ENCODE peak calls at places on chromosomes 1 and 21, in six cellular contexts. A is heart right ventricle, W is breast epithelium, B is pancreas, J is glutamatergic neuron, M is GM13977. N is an unnamed sample.

GRCh38 chr1:79188371-79188770 is 181.8 kb upstream of the ADGRL4 start:
- DNase-seq in A (no peak), W (no peak), B (no peak), J (no peak), M (no peak), N (no peak)

GRCh38 chr1:41870076-41870562 is 48.6 kb downstream of the HIVEP3 start:
- DNase-seq in A (no peak), W (no peak), B (no peak), J (no peak), M (peak), N (no peak)

GRCh38 chr21:41958886-41959563 is 5.2 kb upstream of the C2CD2 start:
- DNase-seq in A (no peak), W (peak), B (no peak), J (no peak), M (peak), N (no peak)

GRCh38 chr1:151898519-151898991 is 10.8 kb downstream of the THEM4 start:
- DNase-seq in A (no peak), W (no peak), B (no peak), J (no peak), M (no peak), N (no peak)

GRCh38 chr1:38444311-38444710 is 397.7 kb upstream of the POU3F1 start:
- DNase-seq in A (no peak), W (no peak), B (no peak), J (no peak), M (no peak), N (no peak)

GRCh38 chr1:225987491-225988316 is 11.4 kb downstream of the SDE2 start:
- DNase-seq in A (no peak), W (no peak), B (no peak), J (no peak), M (no peak), N (no peak)

GRCh38 chr1:198780376-198780775 is 141.5 kb downstream of the PTPRC start:
- DNase-seq in A (no peak), W (no peak), B (no peak), J (no peak), M (no peak), N (no peak)

GRCh38 chr1:92728687-92729086 is 56.2 kb downstream of the EVI5 start:
- DNase-seq in A (no peak), W (no peak), B (no peak), J (no peak), M (no peak), N (no peak)

GRCh38 chr1:109768335-109768650 is 4.6 kb upstream of the EPS8L3 start:
- DNase-seq in A (no peak), W (peak), B (no peak), J (peak), M (no peak), N (peak)

GRCh38 chr1:109249654-109250401 is 489 bp downstream of the CELSR2 start:
- DNase-seq in A (no peak), W (no peak), B (no peak), J (peak), M (no peak), N (no peak)

GRCh38 chr1:170494369-170494768 is 37.6 kb upstream of the GORAB start:
- DNase-seq in A (peak), W (no peak), B (peak), J (no peak), M (no peak), N (no peak)

GRCh38 chr1:27057801-27058647 is 45.4 kb upstream of the TENT5B start:
- DNase-seq in A (no peak), W (no peak), B (no peak), J (peak), M (no peak), N (no peak)

GRCh38 chr1:40606978-40607377 is 58.5 kb downstream of the RIMS3 start:
- DNase-seq in A (no peak), W (no peak), B (no peak), J (no peak), M (no peak), N (no peak)

GRCh38 chr1:194161591-194161990 is 975.2 kb upstream of the B3GALT2 start:
- DNase-seq in A (no peak), W (no peak), B (no peak), J (no peak), M (no peak), N (no peak)

GRCh38 chr21:38386967-38387366 is 111.3 kb downstream of the ERG start:
- DNase-seq in A (no peak), W (no peak), B (no peak), J (no peak), M (no peak), N (no peak)

GRCh38 chr1:11301593-11301992 is 28.6 kb downstream of the UBIAD1 start:
- DNase-seq in A (no peak), W (no peak), B (no peak), J (no peak), M (no peak), N (no peak)

GRCh38 chr1:143611159-143611558 is 360.6 kb downstream of the FAM72C start:
- DNase-seq in A (no peak), W (no peak), B (no peak), J (peak), M (no peak), N (no peak)

GRCh38 chr1:179153217-179153616 is 71.3 kb downstream of the TOR3A start:
- DNase-seq in A (no peak), W (no peak), B (no peak), J (no peak), M (no peak), N (no peak)

GRCh38 chr1:224629965-224630364 is 13.8 kb downstream of the CNIH3 start:
- DNase-seq in A (no peak), W (no peak), B (no peak), J (no peak), M (no peak), N (no peak)

GRCh38 chr1:202967684-202968281 is 726 bp upstream of the CYB5R1 start:
- DNase-seq in A (peak), W (no peak), B (no peak), J (no peak), M (peak), N (no peak)
- TF ChIP-seq CTCF in A (no peak), W (peak), B (no peak), J (no peak), M (no peak), N (no peak)

DNA sequence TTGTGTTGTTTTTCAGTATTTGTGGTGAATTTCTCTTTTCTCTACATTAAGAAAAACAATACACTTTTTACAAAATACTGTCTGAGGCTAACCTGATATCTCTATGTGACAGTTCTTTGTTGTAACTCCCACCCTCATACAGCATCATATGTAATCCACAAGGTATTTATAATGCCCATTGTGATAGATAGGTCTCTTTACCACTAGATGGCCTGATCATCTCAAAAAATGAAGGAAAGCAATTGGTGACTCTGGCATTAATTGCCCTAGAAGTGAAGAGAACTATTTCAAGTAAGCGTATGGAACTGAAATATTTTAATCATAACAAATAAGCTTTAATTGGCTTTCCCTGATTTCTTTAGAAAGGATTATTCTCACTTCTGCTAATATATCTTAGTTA is 36.2 kb upstream of the HFM1 start:
- DNase-seq in A (no peak), W (no peak), B (no peak), J (no peak), M (peak), N (no peak)
- TF ChIP-seq CTCF in A (no peak), W (no peak), B (no peak), J (no peak), M (peak), N (no peak)

DNA sequence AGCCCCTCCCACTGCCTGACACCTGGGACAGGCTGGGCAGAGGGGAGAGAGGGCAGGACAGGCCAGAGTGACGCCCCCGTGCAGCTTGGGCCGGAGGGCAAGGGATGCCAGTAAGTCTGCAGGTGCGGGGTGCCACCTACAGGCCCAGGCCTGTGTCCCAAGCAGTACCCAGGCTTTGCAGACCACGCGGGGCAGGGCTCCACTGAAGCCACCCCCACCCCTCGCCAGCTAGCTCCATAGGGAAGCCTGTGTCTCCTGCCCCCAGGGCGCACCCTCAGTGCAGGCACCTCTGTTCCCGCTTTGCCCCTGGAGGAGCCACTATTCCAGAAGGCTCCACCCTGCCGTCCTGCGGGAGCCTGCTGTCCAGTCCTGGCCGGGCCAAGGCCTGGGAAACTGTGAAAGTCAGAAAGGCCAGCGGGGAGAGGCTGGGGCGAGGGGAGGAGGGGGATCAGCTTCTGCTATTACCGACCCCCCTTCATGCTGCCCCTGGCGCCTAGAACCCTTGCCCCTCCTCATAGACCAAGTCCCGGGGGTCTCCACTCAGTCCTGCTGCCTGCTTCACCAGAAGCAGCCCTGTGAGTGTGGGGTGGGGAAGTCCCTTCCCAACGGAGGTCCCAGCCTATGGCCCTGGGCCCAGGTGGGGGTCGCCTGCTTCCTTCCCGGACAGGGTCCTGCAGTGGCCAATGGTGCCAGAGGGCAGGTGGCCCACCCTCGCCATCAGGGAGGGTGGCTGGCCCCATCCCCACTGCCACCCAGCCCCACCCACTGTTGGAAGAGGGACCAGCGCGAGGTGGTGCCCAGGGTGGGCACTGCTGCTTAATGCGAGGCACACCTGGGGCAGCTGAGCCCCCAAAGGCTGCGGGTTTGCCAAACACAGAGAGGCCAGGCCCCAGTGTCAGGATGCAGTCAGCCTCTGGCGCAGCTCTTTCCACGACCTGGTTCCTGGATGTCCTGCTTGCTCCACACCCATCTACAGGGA is 54.4 kb downstream of the KCNAB2 start:
- DNase-seq in A (no peak), W (no peak), B (no peak), J (peak), M (no peak), N (no peak)
- TF ChIP-seq CTCF in A (no peak), W (no peak), B (no peak), J (no peak), M (peak), N (no peak)

DNA sequence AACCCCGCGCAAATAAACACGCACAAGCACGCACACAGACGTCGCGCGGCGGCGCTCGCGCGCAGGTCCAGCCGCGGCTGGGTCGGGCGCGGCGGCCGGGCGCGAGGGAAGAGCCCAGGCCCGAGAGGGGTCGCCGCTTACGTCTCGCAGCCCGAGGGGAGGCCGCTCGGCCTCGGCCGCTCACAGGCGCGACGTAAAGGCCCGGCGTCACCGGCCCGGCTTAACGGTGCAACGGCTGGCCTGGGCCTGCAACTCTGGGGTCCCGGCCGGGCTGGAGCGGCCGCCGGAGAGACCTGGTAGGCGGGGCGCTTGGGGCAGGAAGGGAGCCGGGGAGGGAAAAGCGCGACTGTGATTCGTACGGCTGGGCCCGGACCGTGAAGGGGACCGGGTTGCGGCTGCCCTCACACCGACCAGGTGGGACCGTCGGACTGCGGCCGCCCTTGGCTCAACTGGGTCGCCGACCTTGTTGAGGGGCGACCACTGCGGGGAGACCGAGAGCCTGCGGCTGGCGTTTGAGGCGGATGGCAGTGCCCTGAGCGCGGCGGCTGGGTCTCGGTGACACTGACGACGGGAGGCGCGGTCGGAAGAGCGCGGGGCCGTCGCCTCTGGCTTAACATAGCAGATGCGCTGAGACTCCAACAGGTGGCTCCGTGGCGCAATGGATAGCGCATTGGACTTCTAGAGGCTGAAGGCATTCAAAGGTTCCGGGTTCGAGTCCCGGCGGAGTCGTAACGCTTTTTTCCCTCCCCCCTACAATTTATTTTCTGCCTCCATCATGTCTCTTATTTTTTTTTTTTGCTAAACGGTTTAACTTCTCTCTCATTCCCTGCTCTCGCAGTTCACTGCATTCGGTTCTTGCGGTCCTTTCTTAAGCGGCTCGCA is 31.8 kb downstream of the DNTTIP2 start:
- DNase-seq in A (peak), W (peak), B (peak), J (peak), M (peak), N (peak)
- TF ChIP-seq CTCF in A (no peak), W (peak), B (no peak), J (no peak), M (no peak), N (no peak)

GRCh38 chr1:188715566-188715965 is 1762.1 kb downstream of the BRINP3 start:
- DNase-seq in A (no peak), W (no peak), B (no peak), J (no peak), M (no peak), N (no peak)
- TF ChIP-seq CTCF in A (no peak), W (no peak), B (no peak), J (no peak), M (no peak), N (no peak)

GRCh38 chr1:53578358-53578757 is 119.2 kb downstream of the DMRTB1 start:
- DNase-seq in A (no peak), W (no peak), B (no peak), J (no peak), M (no peak), N (no peak)

GRCh38 chr1:53576381-53576801 is 117.2 kb downstream of the DMRTB1 start:
- DNase-seq in A (no peak), W (peak), B (no peak), J (peak), M (no peak), N (no peak)

GRCh38 chr1:53575948-53576305 is 116.7 kb downstream of the DMRTB1 start:
- DNase-seq in A (no peak), W (peak), B (no peak), J (peak), M (no peak), N (no peak)

GRCh38 chr1:53579221-53580008 is 120.2 kb downstream of the DMRTB1 start:
- DNase-seq in A (no peak), W (peak), B (no peak), J (no peak), M (no peak), N (no peak)

GRCh38 chr1:53577141-53578100 is 118.2 kb downstream of the DMRTB1 start:
- DNase-seq in A (no peak), W (peak), B (no peak), J (peak), M (no peak), N (no peak)
- TF ChIP-seq CTCF in A (no peak), W (no peak), B (no peak), J (no peak), M (no peak), N (no peak)

GRCh38 chr1:154753426-154753825 is 116.7 kb downstream of the KCNN3 start:
- DNase-seq in A (no peak), W (no peak), B (no peak), J (no peak), M (no peak), N (no peak)

GRCh38 chr1:154750681-154751665 is 119.1 kb downstream of the KCNN3 start:
- DNase-seq in A (no peak), W (no peak), B (no peak), J (peak), M (no peak), N (peak)

GRCh38 chr1:154749078-154749760 is 120.9 kb downstream of the KCNN3 start:
- DNase-seq in A (no peak), W (no peak), B (no peak), J (no peak), M (no peak), N (peak)

GRCh38 chr1:154751690-154752089 is 118.4 kb downstream of the KCNN3 start:
- DNase-seq in A (no peak), W (no peak), B (no peak), J (no peak), M (no peak), N (peak)

GRCh38 chr1:154752273-154753030 is 117.6 kb downstream of the KCNN3 start:
- DNase-seq in A (no peak), W (no peak), B (no peak), J (no peak), M (no peak), N (peak)
- TF ChIP-seq CTCF in A (no peak), W (no peak), B (no peak), J (no peak), M (peak), N (no peak)

DNA sequence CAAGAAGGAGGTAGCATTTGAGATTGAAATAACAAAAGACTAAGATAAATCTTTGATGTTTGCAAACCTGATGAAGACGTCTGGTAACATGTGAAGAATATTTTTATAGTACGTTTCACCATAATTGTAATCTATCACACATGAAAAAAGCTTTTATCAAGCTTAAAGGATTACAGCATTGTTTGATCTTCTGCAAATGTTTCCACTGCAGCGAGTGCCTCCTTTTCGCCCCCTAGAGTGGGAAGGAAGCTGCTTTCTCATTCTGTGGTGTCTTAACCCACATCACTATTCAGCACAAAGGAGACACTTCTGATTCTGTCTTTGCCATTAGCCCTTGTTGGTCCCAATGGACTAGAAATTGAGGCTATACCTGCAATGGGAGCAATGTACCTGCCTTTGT is 46.0 kb upstream of the IL12RB2 start:
- DNase-seq in A (no peak), W (no peak), B (no peak), J (no peak), M (no peak), N (no peak)
- TF ChIP-seq CTCF in A (no peak), W (no peak), B (peak), J (no peak), M (peak), N (peak)